ENCODE peak calls at places on chromosomes 16 and 17, in four cellular contexts. E is heart left ventricle, U is A549, C is esophagus squamous epithelium. P is an unnamed sample.
A peak's percentile ranks its signal among the peaks of the same experiment; 100 is the strongest.

GRCh38 chr17:74831442-74832146 is 28.1 kb downstream of the GRIN2C start:
- DNase-seq in E (no peak), U (no peak), C (no peak), P (no peak)

GRCh38 chr17:61251939-61252865 is 147.4 kb upstream of the TBX2 start:
- DNase-seq in E (peak; percentile 92), U (peak; percentile 41), C (peak; percentile 21), P (peak; percentile 27)

GRCh38 chr17:50533720-50534148 is 1.2 kb downstream of the EPN3 start:
- DNase-seq in E (peak; percentile 69), U (no peak), C (no peak), P (no peak)

GRCh38 chr17:44065668-44066203 is 735 bp downstream of the LSM12 start:
- DNase-seq in E (no peak), U (no peak), C (no peak), P (no peak)

GRCh38 chr17:19371259-19372003 is 6.9 kb upstream of the MAPK7 start:
- DNase-seq in E (no peak), U (no peak), C (no peak), P (no peak)

GRCh38 chr17:17377568-17377967 is 74.4 kb downstream of the NT5M start:
- DNase-seq in E (no peak), U (no peak), C (no peak), P (no peak)

GRCh38 chr16:88064011-88064888 is 113.0 kb downstream of the BANP start:
- DNase-seq in E (no peak), U (no peak), C (no peak), P (no peak)

GRCh38 chr17:37447641-37448040 is 41.0 kb downstream of the TADA2A start:
- DNase-seq in E (no peak), U (no peak), C (no peak), P (peak; percentile 26)

GRCh38 chr17:29495011-29495410 is 71.8 kb downstream of the ABHD15 start:
- DNase-seq in E (no peak), U (no peak), C (no peak), P (peak; percentile 15)

GRCh38 chr17:57989011-57989345 is 924 bp upstream of the VEZF1 start:
- DNase-seq in E (peak; percentile 57), U (peak; percentile 72), C (no peak), P (no peak)

GRCh38 chr17:51164911-51165679 is 1.1 kb upstream of the NME2 start:
- DNase-seq in E (peak; percentile 18), U (peak; percentile 28), C (no peak), P (no peak)

GRCh38 chr17:50272711-50273653 is 1.3 kb upstream of the TMEM92 start:
- DNase-seq in E (peak; percentile 46), U (peak; percentile 48), C (no peak), P (peak; percentile 64)

GRCh38 chr17:58411408-58411894 is 5.9 kb downstream of the RNF43 start:
- DNase-seq in E (no peak), U (no peak), C (no peak), P (no peak)

GRCh38 chr16:74480150-74481029 is 59.1 kb upstream of the CLEC18B start:
- DNase-seq in E (peak; percentile 13), U (peak; percentile 89), C (no peak), P (peak; percentile 53)

GRCh38 chr16:84913315-84913714 is 93.5 kb downstream of the CRISPLD2 start:
- DNase-seq in E (no peak), U (no peak), C (no peak), P (no peak)

GRCh38 chr17:63185420-63185819 is 219.4 kb downstream of the TANC2 start:
- DNase-seq in E (no peak), U (no peak), C (no peak), P (no peak)

GRCh38 chr17:40952675-40953074 is 14.1 kb downstream of the KRT39 start:
- DNase-seq in E (no peak), U (peak; percentile 33), C (no peak), P (no peak)

GRCh38 chr16:11689031-11689840 is 21.0 kb downstream of the SNN start:
- DNase-seq in E (no peak), U (no peak), C (no peak), P (no peak)

GRCh38 chr17:56987283-56987834 is 9.4 kb downstream of the SCPEP1 start:
- DNase-seq in E (no peak), U (no peak), C (no peak), P (no peak)

GRCh38 chr16:4521971-4522623 is 16.5 kb downstream of the CDIP1 start:
- DNase-seq in E (no peak), U (no peak), C (no peak), P (no peak)

GRCh38 chr16:11129378-11129781 is 126.6 kb downstream of the SOCS1 start:
- DNase-seq in E (no peak), U (no peak), C (no peak), P (no peak)

GRCh38 chr16:57276596-57276995 is 7.9 kb downstream of the PLLP start:
- DNase-seq in E (no peak), U (no peak), C (no peak), P (no peak)

GRCh38 chr17:72134560-72135399 is 14.0 kb downstream of the SOX9 start:
- DNase-seq in E (no peak), U (no peak), C (no peak), P (no peak)

GRCh38 chr17:64320613-64321553 is 57.8 kb upstream of the TEX2 start:
- DNase-seq in E (peak; percentile 75), U (peak; percentile 89), C (no peak), P (peak; percentile 83)

GRCh38 chr17:39774043-39774442 is 36.3 kb downstream of the GRB7 start:
- DNase-seq in E (no peak), U (no peak), C (no peak), P (no peak)

GRCh38 chr17:9783012-9783411 is 8.4 kb downstream of the DHRS7C start:
- DNase-seq in E (no peak), U (no peak), C (no peak), P (no peak)
- TF ChIP-seq POLR2A in E (no peak), U (no peak), C (no peak), P (no peak)

GRCh38 chr17:78840780-78841611 is at the start of gene USP36:
- DNase-seq in E (peak; percentile 99), U (peak; percentile 100), C (peak; percentile 92), P (peak; percentile 95)

GRCh38 chr17:78839173-78839761 is 1.3 kb downstream of the USP36 start:
- DNase-seq in E (no peak), U (no peak), C (no peak), P (peak; percentile 45)

GRCh38 chr17:78838574-78839005 is 2.0 kb downstream of the USP36 start:
- DNase-seq in E (no peak), U (no peak), C (no peak), P (no peak)

GRCh38 chr17:78840530-78840779 is 159 bp downstream of the USP36 start:
- DNase-seq in E (no peak), U (no peak), C (no peak), P (peak; percentile 26)

DNA sequence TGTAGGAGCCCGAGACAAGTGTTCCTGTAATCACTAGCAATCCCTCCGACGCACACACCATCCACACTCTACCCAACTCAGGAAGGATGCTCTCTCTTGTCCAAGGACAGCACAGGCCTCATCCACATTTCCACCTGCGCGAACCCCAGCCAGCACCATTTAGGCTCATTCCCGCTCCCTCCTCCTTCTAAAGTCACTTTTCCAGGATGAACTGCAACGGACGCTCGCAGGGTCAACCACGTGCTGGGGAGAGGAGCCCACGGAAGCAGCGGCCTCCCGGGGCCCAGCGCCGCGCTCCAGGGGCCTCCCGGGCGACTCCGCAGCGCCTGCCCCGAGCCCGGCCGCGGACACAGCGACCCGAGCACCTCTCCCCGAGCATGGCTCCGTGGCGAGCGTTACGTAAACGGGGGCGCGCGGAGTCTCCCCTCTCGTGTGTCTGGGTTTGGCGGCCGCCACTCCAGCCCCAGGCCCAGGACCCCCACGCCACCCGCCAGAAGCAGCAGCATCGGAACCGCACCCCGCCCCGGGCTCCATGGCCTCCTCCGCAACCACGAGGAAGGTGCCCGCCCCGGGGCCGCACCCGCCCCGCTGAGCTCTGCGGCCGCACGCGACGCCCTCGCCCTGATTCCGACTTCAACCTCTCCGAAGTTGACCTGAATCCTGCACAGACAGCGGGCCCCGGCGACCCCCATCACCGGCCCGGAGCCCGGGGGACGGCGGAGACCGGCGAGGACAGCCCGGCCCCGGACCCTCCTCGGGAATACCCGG is 668 bp downstream of the USP36 start:
- DNase-seq in E (peak; percentile 51), U (peak; percentile 58), C (no peak), P (peak; percentile 25)
- TF ChIP-seq POLR2A in E (no peak), U (no peak), C (no peak), P (no peak)

GRCh38 chr17:43026610-43027009 is 1.6 kb downstream of the RND2 start:
- DNase-seq in E (no peak), U (no peak), C (no peak), P (no peak)

GRCh38 chr17:43025766-43026537 is 921 bp downstream of the RND2 start:
- DNase-seq in E (no peak), U (no peak), C (no peak), P (no peak)

GRCh38 chr17:43025290-43025657 is 243 bp downstream of the RND2 start:
- DNase-seq in E (no peak), U (no peak), C (no peak), P (no peak)

GRCh38 chr17:43027091-43028032 is 2.3 kb downstream of the RND2 start:
- DNase-seq in E (no peak), U (no peak), C (no peak), P (no peak)

GRCh38 chr17:43024407-43025289 is at the start of gene RND2:
- DNase-seq in E (peak; percentile 86), U (peak; percentile 96), C (peak; percentile 44), P (peak; percentile 100)
- TF ChIP-seq POLR2A in E (peak; percentile 36), U (peak; percentile 46), C (no peak), P (no peak)

DNA sequence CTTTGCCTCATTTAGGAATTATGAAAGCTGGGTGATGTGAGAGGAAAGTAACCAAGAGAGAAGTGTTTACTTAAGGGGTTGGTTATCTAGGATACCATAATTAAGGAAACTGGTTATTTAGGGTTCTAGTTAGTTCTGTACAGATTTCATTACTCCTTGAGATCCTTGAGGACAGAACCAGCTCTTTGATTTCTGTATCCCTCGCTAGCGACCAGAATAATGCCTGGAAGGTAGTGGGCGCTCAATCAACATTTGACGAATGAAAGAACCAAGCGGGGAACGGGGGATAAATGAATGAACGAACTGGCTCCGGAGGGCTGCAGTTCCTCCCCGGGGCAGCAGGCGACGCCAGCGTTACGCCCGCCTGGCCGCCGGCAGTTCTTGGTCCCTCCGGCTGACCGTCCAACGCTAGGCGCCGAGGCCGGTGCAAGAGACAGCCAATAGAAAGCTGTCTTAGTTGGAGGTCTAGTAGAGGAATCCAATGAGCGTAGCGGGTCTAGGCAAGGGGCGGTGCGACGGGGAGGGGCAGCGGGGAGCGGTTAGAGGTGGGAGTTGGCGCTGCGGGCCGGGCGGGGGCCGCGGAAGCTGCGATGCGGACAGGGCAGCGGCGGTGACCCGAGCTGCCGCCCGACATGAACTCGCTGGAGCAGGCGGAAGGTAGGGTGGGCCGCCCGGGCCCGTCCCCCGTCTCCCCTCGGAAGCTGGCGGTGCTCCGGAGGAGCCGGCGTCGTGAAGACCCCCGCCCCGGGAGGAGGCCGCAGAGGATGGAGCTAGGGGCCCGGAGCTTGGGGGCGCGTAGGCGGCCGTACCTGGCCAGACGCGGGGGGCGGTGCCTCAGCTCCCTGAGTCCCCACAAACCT is at the start of gene CNEP1R1:
- DNase-seq in E (peak; percentile 95), U (peak; percentile 97), C (peak; percentile 80), P (peak; percentile 93)
- TF ChIP-seq POLR2A in E (peak; percentile 78), U (peak; percentile 87), C (no peak), P (peak; percentile 87)

GRCh38 chr16:17082126-17082882 is 388.5 kb downstream of the XYLT1 start:
- DNase-seq in E (no peak), U (no peak), C (no peak), P (no peak)
- TF ChIP-seq POLR2A in E (no peak), U (no peak), C (no peak), P (no peak)